ENCODE peak calls at places on chromosomes 11 and 22, in five cellular contexts. O is thoracic aorta; I is CD4-positive, CD25-positive, alpha-beta regulatory T cell; Z is body of pancreas; W is right cardiac atrium. P is an unnamed sample.
A peak's percentile ranks its signal among the peaks of the same experiment; 100 is the strongest.

GRCh38 chr22:40452730-40453487 is 82.5 kb downstream of the SGSM3 start:
- DNase-seq in O (no peak), I (no peak), Z (no peak), W (no peak), P (no peak)

GRCh38 chr11:114651145-114651718 is 27.1 kb upstream of the NXPE2 start:
- DNase-seq in O (no peak), I (no peak), Z (no peak), W (no peak), P (no peak)

GRCh38 chr11:3228445-3228829 is 3.8 kb downstream of the MRGPRE start:
- DNase-seq in O (no peak), I (no peak), Z (no peak), W (no peak), P (no peak)

GRCh38 chr11:18743365-18743764 is 17.4 kb upstream of the IGSF22 start:
- DNase-seq in O (no peak), I (no peak), Z (no peak), W (no peak), P (no peak)

GRCh38 chr11:58061813-58062212 is 31.1 kb downstream of the OR6Q1 start:
- DNase-seq in O (no peak), I (no peak), Z (no peak), W (no peak), P (no peak)

GRCh38 chr11:113725883-113726405 is 19.8 kb upstream of the TMPRSS5 start:
- DNase-seq in O (no peak), I (no peak), Z (no peak), W (no peak), P (no peak)

GRCh38 chr11:114886644-114887259 is 208.4 kb downstream of the NXPE2 start:
- DNase-seq in O (no peak), I (no peak), Z (no peak), W (no peak), P (no peak)

GRCh38 chr22:35426801-35427140 is 26.8 kb downstream of the MCM5 start:
- DNase-seq in O (no peak), I (no peak), Z (no peak), W (no peak), P (no peak)

GRCh38 chr22:38506118-38506962 is at the start of gene DDX17:
- DNase-seq in O (peak; percentile 81), I (peak; percentile 99), Z (peak; percentile 95), W (peak; percentile 96), P (peak; percentile 97)

GRCh38 chr11:106331163-106331562 is 253.7 kb downstream of the AASDHPPT start:
- DNase-seq in O (no peak), I (no peak), Z (no peak), W (no peak), P (no peak)

GRCh38 chr22:49152930-49153770 is 674.5 kb downstream of the BRD1 start:
- DNase-seq in O (no peak), I (no peak), Z (no peak), W (no peak), P (no peak)
- H3K27me3 ChIP-seq in O (no peaks in the 10 kb centered on the region), I (no peaks in the 10 kb centered on the region), Z (no peaks in the 10 kb centered on the region), W (no peaks in the 10 kb centered on the region), P (peaks cover 54% of the 10 kb centered on the region)

GRCh38 chr11:44734982-44735381 is 8.2 kb downstream of the TSPAN18 start:
- DNase-seq in O (no peak), I (no peak), Z (no peak), W (no peak), P (no peak)
- H3K27me3 ChIP-seq in O (no peaks in the 10 kb centered on the region), I (no peaks in the 10 kb centered on the region), Z (no peaks in the 10 kb centered on the region), W (no peaks in the 10 kb centered on the region), P (no peaks in the 10 kb centered on the region)

GRCh38 chr11:119889111-119889510 is 160.1 kb upstream of the NECTIN1 start:
- DNase-seq in O (no peak), I (no peak), Z (no peak), W (no peak), P (no peak)
- H3K27me3 ChIP-seq in O (no peaks in the 10 kb centered on the region), I (no peaks in the 10 kb centered on the region), Z (no peaks in the 10 kb centered on the region), W (no peaks in the 10 kb centered on the region), P (peaks cover 28% of the 10 kb centered on the region)

DNA sequence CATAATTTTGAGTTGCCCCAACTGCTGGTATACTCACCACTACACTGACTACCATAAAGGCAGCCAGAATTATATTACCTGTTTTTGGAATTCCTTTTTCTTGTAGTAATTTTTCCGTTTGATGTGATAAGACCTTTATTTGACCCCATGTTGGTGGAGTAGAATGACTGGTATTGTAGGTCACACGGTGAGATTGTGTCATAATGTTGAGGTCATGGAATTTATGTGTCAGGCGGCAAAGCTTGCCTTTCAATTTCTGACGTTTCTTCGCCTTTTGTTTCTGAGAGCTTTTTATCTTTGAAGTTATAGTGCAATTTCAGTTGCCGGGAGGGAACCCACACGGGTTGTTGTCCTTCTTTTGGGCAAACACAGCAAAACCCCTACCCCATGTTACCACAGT is 13.0 kb downstream of the OR52K1 start:
- DNase-seq in O (no peak), I (no peak), Z (no peak), W (no peak), P (no peak)
- H3K27me3 ChIP-seq in O (peaks cover 4% of the 10 kb centered on the region), I (peaks cover 3% of the 10 kb centered on the region), Z (no peaks in the 10 kb centered on the region), W (peaks cover 2% of the 10 kb centered on the region), P (peaks cover 12% of the 10 kb centered on the region)

DNA sequence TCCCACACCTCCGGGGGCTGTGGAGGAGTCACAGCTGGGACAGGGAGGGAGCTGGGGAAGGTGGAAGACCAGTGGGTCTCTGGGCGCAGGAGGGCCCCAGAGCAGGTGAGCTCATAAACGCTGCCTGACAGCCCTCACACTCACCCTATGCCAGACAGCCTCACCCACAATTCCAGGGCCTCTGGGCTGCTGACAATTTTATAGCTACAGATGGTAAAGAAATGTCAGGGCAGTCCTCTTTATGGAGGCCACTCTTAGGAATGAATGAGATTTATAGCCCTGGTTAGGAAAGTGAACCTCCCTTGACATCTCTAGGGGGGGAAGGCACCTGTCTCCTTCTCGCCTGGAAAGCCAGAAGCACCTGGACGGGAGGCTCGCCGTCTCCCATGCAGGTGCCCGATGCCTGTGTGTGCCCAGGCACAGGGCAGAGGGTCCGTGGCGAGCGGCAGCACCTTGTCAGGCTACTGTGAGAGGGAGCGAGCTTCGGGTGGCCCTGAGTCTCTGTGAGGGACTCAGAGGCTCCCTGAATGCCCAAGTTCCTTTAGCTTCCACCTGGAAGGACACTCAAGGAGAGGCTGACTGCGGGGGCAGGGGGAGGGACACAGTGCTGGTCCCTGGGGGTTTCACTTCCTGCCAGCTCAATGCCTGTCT is 39.9 kb downstream of the IGSF9B start:
- DNase-seq in O (no peak), I (no peak), Z (no peak), W (no peak), P (no peak)
- H3K27me3 ChIP-seq in O (no peaks in the 10 kb centered on the region), I (no peaks in the 10 kb centered on the region), Z (no peaks in the 10 kb centered on the region), W (no peaks in the 10 kb centered on the region), P (peaks cover 18% of the 10 kb centered on the region)

GRCh38 chr22:22242488-22242887 is 2.1 kb upstream of the VPREB1 start:
- DNase-seq in O (no peak), I (no peak), Z (no peak), W (no peak), P (no peak)
- H3K27me3 ChIP-seq in O (no peaks in the 10 kb centered on the region), I (no peaks in the 10 kb centered on the region), Z (no peaks in the 10 kb centered on the region), W (no peaks in the 10 kb centered on the region), P (peaks cover 34% of the 10 kb centered on the region)

DNA sequence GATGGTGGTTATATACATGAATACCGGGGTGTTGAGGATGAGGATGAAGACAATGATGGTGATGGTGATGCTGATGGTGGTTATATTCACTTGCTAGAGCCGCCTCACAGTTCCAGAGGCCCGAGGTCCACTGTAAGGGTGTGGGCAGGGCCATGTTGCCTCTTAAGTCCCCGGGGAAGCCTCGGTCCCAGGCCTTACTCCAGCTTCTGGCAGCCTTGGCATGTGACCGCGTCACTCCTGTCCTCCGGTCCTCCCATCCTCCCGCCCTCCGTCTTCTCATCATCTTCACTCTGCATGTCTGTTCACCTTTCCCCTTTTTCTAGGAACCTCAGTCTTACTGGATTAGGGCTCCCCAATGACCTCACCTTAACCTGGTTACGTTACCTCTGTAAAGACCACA is 54.6 kb downstream of the IGLL1 start:
- DNase-seq in O (no peak), I (no peak), Z (no peak), W (peak; percentile 32), P (no peak)
- H3K27me3 ChIP-seq in O (no peaks in the 10 kb centered on the region), I (no peaks in the 10 kb centered on the region), Z (no peaks in the 10 kb centered on the region), W (no peaks in the 10 kb centered on the region), P (no peaks in the 10 kb centered on the region)

DNA sequence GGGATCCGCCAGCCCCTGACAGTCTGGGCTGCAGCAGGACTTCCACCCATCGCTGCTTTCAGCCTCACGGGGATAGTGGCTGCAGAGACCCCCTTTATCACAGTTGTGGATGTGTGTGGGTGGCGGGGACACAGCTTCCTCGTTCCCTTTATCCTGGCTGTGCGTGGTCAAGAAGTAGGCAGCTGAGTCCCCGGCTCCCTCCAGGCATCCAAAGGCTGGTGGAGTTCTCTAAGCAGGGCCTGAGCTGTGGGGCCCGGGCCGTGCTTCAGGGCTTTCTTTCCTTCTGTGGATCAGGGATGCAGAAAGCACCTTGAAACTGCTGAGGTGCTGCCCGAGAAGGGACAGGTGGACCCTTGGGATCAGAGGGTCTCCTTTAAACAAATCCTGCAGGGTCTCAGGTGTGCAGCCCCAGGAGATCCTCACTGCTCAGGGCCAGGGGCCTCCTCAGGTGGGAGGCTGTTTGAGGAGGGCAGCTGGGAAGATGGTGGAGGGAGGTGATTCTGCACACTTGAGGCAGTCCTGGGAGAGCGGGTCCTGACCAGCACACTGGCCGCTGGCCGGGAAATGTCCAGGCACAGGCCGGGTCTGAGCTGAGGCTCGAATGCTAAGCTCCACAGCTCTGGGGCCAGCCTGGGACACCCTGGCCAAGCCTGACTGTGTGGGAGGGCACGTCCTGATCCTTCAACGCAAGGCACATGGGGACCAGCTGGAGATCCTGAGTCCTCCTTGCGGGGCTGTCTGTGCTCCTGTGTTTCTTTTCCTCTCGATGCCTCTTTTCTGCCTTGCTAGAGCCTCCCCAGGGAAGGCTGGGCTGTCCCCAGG is 1024.3 kb downstream of the BRD1 start:
- DNase-seq in O (no peak), I (no peak), Z (no peak), W (peak; percentile 72), P (no peak)
- H3K27me3 ChIP-seq in O (no peaks in the 10 kb centered on the region), I (no peaks in the 10 kb centered on the region), Z (no peaks in the 10 kb centered on the region), W (no peaks in the 10 kb centered on the region), P (peaks cover 6% of the 10 kb centered on the region)

GRCh38 chr22:22763512-22763911 is 119.1 kb downstream of the GGTLC2 start:
- DNase-seq in O (no peak), I (no peak), Z (no peak), W (no peak), P (no peak)
- H3K27me3 ChIP-seq in O (no peaks in the 10 kb centered on the region), I (no peaks in the 10 kb centered on the region), Z (no peaks in the 10 kb centered on the region), W (no peaks in the 10 kb centered on the region), P (peaks cover 11% of the 10 kb centered on the region)